ENCODE peak calls at places on chromosomes 13 and 19, in nine cellular contexts. D is MCF 10A; Y is NCI-H1092 treated with DMSO at 0.1 percent for 48 hours; K is epithelial cell of esophagus; M is activated T-cell treated with anti-CD3 and anti-CD28 coated beads for 1 hour; E is EH; F is endothelial cell; A is activated naive CD4-positive, alpha-beta T cell treated with anti-CD3 and anti-CD28 coated beads for 36 hours; G is NCI-H2171. W is an unnamed sample.

GRCh38 chr19:5037936-5038335 is 69.0 kb downstream of the KDM4B start:
- DNase-seq in G (peak), E (peak), F (no peak), M (no peak), Y (peak), A (no peak), D (no peak), K (no peak), W (no peak)

GRCh38 chr19:39514840-39515550 is at the start of gene SELENOV:
- DNase-seq in E (no peak), K (no peak), F (peak), A (peak), G (peak), Y (no peak), D (no peak), M (no peak), W (peak)

GRCh38 chr13:49776871-49777270 is 15.6 kb downstream of the KPNA3 start:
- DNase-seq in E (peak), A (no peak), M (no peak), Y (no peak), F (no peak), G (no peak), D (no peak), K (no peak), W (no peak)

GRCh38 chr19:1407662-1408299 is 395 bp downstream of the DAZAP1 start:
- DNase-seq in E (no peak), M (peak), F (no peak), K (peak), D (no peak), Y (peak), G (no peak), A (peak), W (no peak)

GRCh38 chr13:95115525-95115924 is 185.7 kb downstream of the ABCC4 start:
- DNase-seq in Y (no peak), M (no peak), G (no peak), F (no peak), K (peak), D (peak), E (no peak), A (no peak), W (no peak)

GRCh38 chr19:9150650-9151049 is 10.5 kb downstream of the ZNF317 start:
- DNase-seq in F (no peak), K (no peak), G (no peak), E (no peak), D (no peak), Y (no peak), A (no peak), M (no peak), W (no peak)

GRCh38 chr13:28056970-28057712 is 43.2 kb downstream of the FLT3 start:
- DNase-seq in G (no peak), K (no peak), Y (no peak), D (no peak), M (no peak), E (no peak), A (no peak), F (no peak), W (no peak)

GRCh38 chr19:57025491-57025890 is 94.3 kb upstream of the USP29 start:
- DNase-seq in F (no peak), Y (no peak), D (no peak), E (no peak), A (no peak), K (no peak), M (no peak), G (no peak), W (no peak)

GRCh38 chr19:33100894-33101644 is 20.1 kb downstream of the GPATCH1 start:
- DNase-seq in M (no peak), A (no peak), K (peak), Y (no peak), D (no peak), F (no peak), G (no peak), E (no peak), W (no peak)

GRCh38 chr13:90047600-90047999 is 1299.9 kb upstream of the MIR17HG start:
- DNase-seq in G (no peak), F (no peak), D (no peak), M (no peak), K (no peak), A (no peak), Y (no peak), E (no peak), W (no peak)